ENCODE peak calls at places on chromosomes 16 and 17, in four cellular contexts. One of them, this sample, is unnamed.

GRCh38 chr16:27242398-27242797 is 26.2 kb downstream of the NSMCE1 start:
- DNase-seq in nucleus accumbens: no peak
- DNase-seq in HEK293T: no peak
- DNase-seq in astrocyte of the spinal cord: no peak
- DNase-seq in this sample: no peak

GRCh38 chr17:6269474-6269873 is 165.4 kb downstream of the AIPL1 start:
- DNase-seq in nucleus accumbens: no peak
- DNase-seq in HEK293T: peak
- DNase-seq in astrocyte of the spinal cord: peak
- DNase-seq in this sample: no peak

GRCh38 chr16:425740-426114 is 278 bp downstream of the RAB11FIP3 start:
- DNase-seq in nucleus accumbens: no peak
- DNase-seq in HEK293T: peak
- DNase-seq in astrocyte of the spinal cord: no peak
- DNase-seq in this sample: no peak

GRCh38 chr17:81036128-81036891 is 1.4 kb downstream of the BAIAP2 start:
- DNase-seq in nucleus accumbens: no peak
- DNase-seq in HEK293T: no peak
- DNase-seq in astrocyte of the spinal cord: no peak
- DNase-seq in this sample: no peak

GRCh38 chr16:48556913-48557351 is 53.0 kb downstream of the N4BP1 start:
- DNase-seq in nucleus accumbens: no peak
- DNase-seq in HEK293T: no peak
- DNase-seq in astrocyte of the spinal cord: peak
- DNase-seq in this sample: no peak

GRCh38 chr16:68514511-68514910 is 24.6 kb upstream of the ZFP90 start:
- DNase-seq in nucleus accumbens: no peak
- DNase-seq in HEK293T: no peak
- DNase-seq in astrocyte of the spinal cord: no peak
- DNase-seq in this sample: no peak

GRCh38 chr16:30086291-30087140 is 5.2 kb downstream of the TBX6 start:
- DNase-seq in nucleus accumbens: no peak
- DNase-seq in HEK293T: no peak
- DNase-seq in astrocyte of the spinal cord: no peak
- DNase-seq in this sample: no peak

GRCh38 chr16:46790599-46791270 is 40.2 kb downstream of the C16orf87 start:
- DNase-seq in nucleus accumbens: no peak
- DNase-seq in HEK293T: no peak
- DNase-seq in astrocyte of the spinal cord: no peak
- DNase-seq in this sample: no peak

GRCh38 chr17:36592316-36592710 is 634 bp downstream of the DHRS11 start:
- DNase-seq in nucleus accumbens: no peak
- DNase-seq in HEK293T: no peak
- DNase-seq in astrocyte of the spinal cord: no peak
- DNase-seq in this sample: peak

This sample was measured in frontal cortex.